ENCODE peak calls at places on chromosome 21, in four cellular contexts. H is left ventricle myocardium inferior, W is foreskin fibroblast, F is astrocyte of the spinal cord. M is an unnamed sample.

GRCh38 chr21:39670741-39671140 is 58.0 kb downstream of the B3GALT5 start:
- DNase-seq in W (no peak), F (no peak), H (no peak), M (no peak)

GRCh38 chr21:22585558-22585957 is 1587.3 kb downstream of the NCAM2 start:
- DNase-seq in F (no peak), W (no peak), H (no peak), M (no peak)

GRCh38 chr21:38326899-38327298 is 70.1 kb downstream of the KCNJ15 start:
- DNase-seq in F (no peak), W (no peak), H (no peak), M (no peak)

GRCh38 chr21:35170244-35170756 is 121.2 kb upstream of the RUNX1 start:
- DNase-seq in W (no peak), H (no peak), F (no peak), M (no peak)

GRCh38 chr21:24225432-24225831 is 1381.8 kb downstream of the MRPL39 start:
- DNase-seq in H (no peak), W (no peak), F (peak; percentile 50), M (no peak)

GRCh38 chr21:15754640-15755039 is 24.9 kb downstream of the USP25 start:
- DNase-seq in F (peak; percentile 65), H (no peak), W (no peak), M (peak; percentile 29)

GRCh38 chr21:31181089-31181757 is 142.9 kb upstream of the KRTAP19-8 start:
- DNase-seq in H (no peak), W (no peak), F (no peak), M (no peak)

GRCh38 chr21:40151611-40152010 is 284.4 kb downstream of the PCP4 start:
- DNase-seq in H (no peak), F (no peak), W (no peak), M (no peak)

GRCh38 chr21:38240121-38240520 is 16.7 kb upstream of the KCNJ15 start:
- DNase-seq in H (no peak), W (no peak), F (peak; percentile 45), M (no peak)

GRCh38 chr21:32807717-32808380 is 36.3 kb upstream of the PAXBP1 start:
- DNase-seq in W (no peak), F (peak; percentile 54), H (no peak), M (peak; percentile 86)

GRCh38 chr21:18155508-18156193 is 89.0 kb upstream of the CHODL start:
- DNase-seq in F (peak; percentile 55), W (no peak), H (no peak), M (peak; percentile 1)

GRCh38 chr21:39452207-39452964 is 616 bp downstream of the SH3BGR start:
- DNase-seq in W (peak; percentile 44), F (peak; percentile 15), H (no peak), M (peak; percentile 92)

GRCh38 chr21:35111531-35111930 is 62.4 kb upstream of the RUNX1 start:
- DNase-seq in H (no peak), F (no peak), W (no peak), M (no peak)

GRCh38 chr21:45634511-45635183 is 8.9 kb upstream of the PCBP3 start:
- DNase-seq in W (no peak), H (no peak), F (peak; percentile 26), M (peak; percentile 35)
- H3K4me3 ChIP-seq in W (no peak overlapping the region), H (no peak overlapping the region), F (no peak overlapping the region), M (no peak overlapping the region)

GRCh38 chr21:45747802-45748445 is 104.4 kb downstream of the PCBP3 start:
- DNase-seq in F (peak; percentile 40), W (peak; percentile 64), H (no peak), M (peak; percentile 47)
- TF ChIP-seq CTCF in F (no peak), W (no peak), H (no peak), M (no peak)

GRCh38 chr21:45087022-45087823 is 12.8 kb downstream of the ADARB1 start:
- DNase-seq in W (no peak), F (peak; percentile 46), H (no peak), M (no peak)
- H3K4me3 ChIP-seq in W (no peak overlapping the region), F (no peak overlapping the region), H (no peak overlapping the region), M (no peak overlapping the region)

GRCh38 chr21:42047821-42048613 is 23.1 kb upstream of the UMODL1 start:
- DNase-seq in F (peak; percentile 98), H (no peak), W (peak; percentile 93), M (peak; percentile 91)
- TF ChIP-seq CTCF in F (peak; percentile 15), H (no peak), W (peak; percentile 12), M (peak; percentile 15)

DNA sequence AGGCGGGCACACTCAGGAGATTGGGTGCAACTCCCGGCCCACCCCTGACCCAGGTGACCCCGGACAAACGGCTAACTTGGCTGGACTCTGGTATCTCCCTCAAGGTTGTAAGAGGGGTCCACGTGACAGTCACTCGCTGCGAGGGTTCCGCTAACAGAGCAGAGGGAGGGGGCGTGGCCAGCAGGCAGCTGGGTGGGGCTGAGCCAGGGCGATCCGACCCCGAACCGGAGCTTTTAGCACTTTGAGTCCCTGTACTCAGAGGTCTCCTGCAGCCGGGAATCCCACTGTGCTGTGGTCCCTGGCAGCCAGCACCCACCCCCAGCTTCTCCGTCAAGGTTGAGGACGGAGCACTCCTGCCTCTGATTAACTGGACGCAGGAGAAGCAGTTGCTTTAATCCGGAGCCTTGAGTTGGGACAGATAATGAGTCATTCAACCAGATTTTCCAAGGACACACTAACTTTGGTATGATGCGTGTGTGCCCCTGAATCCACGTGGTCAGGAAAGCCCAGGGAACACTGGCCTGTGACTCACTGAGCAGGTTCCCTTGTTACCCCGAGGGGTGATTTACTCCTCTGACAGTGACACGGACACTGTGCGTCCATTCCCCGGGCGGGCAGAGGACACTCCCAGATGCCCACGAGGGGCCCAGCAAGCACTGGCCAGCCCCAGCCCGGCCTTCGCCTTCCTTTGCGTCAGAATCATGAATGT is 16.8 kb downstream of the TRPM2 start:
- DNase-seq in H (no peak), W (peak; percentile 56), F (no peak), M (peak; percentile 2)
- H3K4me3 ChIP-seq in H (peak overlapping the region; percentile 13), W (no peak overlapping the region), F (no peak overlapping the region), M (no peak overlapping the region)

DNA sequence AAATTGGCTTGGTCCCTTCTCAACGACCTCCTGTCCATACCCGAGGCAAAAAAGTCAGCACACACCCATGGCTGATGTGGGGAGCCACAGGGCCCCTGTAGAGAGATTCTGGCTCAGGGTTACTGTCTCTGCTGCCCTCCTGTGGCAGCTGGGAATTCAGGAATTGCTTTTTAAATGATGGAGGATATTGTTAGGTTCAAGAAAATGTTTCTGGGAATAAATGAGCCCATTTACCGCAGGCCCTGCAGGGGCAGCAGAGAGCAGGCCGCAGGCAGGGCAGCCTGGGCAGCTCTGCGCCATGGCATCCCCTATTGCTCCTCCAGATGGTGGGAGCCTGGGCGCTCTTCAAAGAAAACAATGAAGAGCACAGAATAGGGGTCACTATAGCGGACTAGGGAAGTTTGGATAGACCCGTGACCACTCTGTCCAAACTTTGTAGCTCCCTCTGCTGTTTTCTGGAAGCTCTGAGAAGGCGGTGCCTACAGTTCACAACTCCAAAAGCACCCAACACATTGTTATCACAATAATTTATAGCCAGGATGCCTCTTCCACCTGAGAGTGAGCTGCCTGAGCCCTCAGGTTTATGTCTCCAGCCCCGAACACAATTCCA is 201.1 kb downstream of the BACH1 start:
- DNase-seq in H (no peak), W (no peak), F (peak; percentile 26), M (no peak)
- TF ChIP-seq CTCF in H (peak; percentile 52), W (peak; percentile 51), F (peak; percentile 59), M (peak; percentile 26)

GRCh38 chr21:29648710-29649240 is 291.0 kb downstream of the GRIK1 start:
- DNase-seq in W (no peak), F (no peak), H (no peak), M (no peak)
- H3K4me3 ChIP-seq in W (no peak overlapping the region), F (no peak overlapping the region), H (no peak overlapping the region), M (no peak overlapping the region)